ENCODE peak calls at places on chromosome 13, in nine cellular contexts. One of them, this sample, is unnamed. For H3K4me1, the result is how much of the 10 kb centered on the place peaks cover.

GRCh38 chr13:101919541-101920306 is 467.2 kb downstream of the ITGBL1 start:
- DNase-seq in Peyer's patch: no peak
- DNase-seq in transverse colon: no peak
- DNase-seq in ovary: no peak
- DNase-seq in body of pancreas: no peak
- DNase-seq in IMR-90: peak
- DNase-seq in A549: no peak
- DNase-seq in esophagus squamous epithelium: no peak
- DNase-seq in tibial nerve: no peak
- DNase-seq in this sample: no peak

GRCh38 chr13:97212540-97213146 is 9.5 kb upstream of the MBNL2 start:
- DNase-seq in Peyer's patch: no peak
- DNase-seq in transverse colon: peak
- DNase-seq in ovary: no peak
- DNase-seq in body of pancreas: peak
- DNase-seq in IMR-90: peak
- DNase-seq in A549: peak
- DNase-seq in esophagus squamous epithelium: no peak
- DNase-seq in tibial nerve: no peak
- DNase-seq in this sample: no peak

GRCh38 chr13:91493442-91493841 is 95.0 kb downstream of the GPC5 start:
- DNase-seq in Peyer's patch: no peak
- DNase-seq in transverse colon: no peak
- DNase-seq in ovary: no peak
- DNase-seq in body of pancreas: no peak
- DNase-seq in IMR-90: no peak
- DNase-seq in A549: no peak
- DNase-seq in esophagus squamous epithelium: no peak
- DNase-seq in tibial nerve: no peak
- DNase-seq in this sample: no peak

GRCh38 chr13:37226966-37227365 is 121.5 kb upstream of the CSNK1A1L start:
- DNase-seq in Peyer's patch: no peak
- DNase-seq in transverse colon: no peak
- DNase-seq in ovary: no peak
- DNase-seq in body of pancreas: no peak
- DNase-seq in IMR-90: peak
- DNase-seq in A549: no peak
- DNase-seq in esophagus squamous epithelium: no peak
- DNase-seq in tibial nerve: no peak
- DNase-seq in this sample: no peak

GRCh38 chr13:106917673-106918652 is 350.0 kb upstream of the ARGLU1 start:
- DNase-seq in Peyer's patch: peak
- DNase-seq in transverse colon: peak
- DNase-seq in ovary: peak
- DNase-seq in body of pancreas: peak
- DNase-seq in IMR-90: peak
- DNase-seq in A549: peak
- DNase-seq in esophagus squamous epithelium: peak
- DNase-seq in tibial nerve: peak
- DNase-seq in this sample: peak

GRCh38 chr13:85137516-85137915 is 661.7 kb downstream of the SLITRK6 start:
- DNase-seq in Peyer's patch: no peak
- DNase-seq in transverse colon: no peak
- DNase-seq in ovary: no peak
- DNase-seq in body of pancreas: no peak
- DNase-seq in IMR-90: no peak
- DNase-seq in A549: no peak
- DNase-seq in esophagus squamous epithelium: no peak
- DNase-seq in tibial nerve: no peak
- DNase-seq in this sample: no peak

GRCh38 chr13:71860547-71861131 is 6.4 kb downstream of the DACH1 start:
- DNase-seq in Peyer's patch: no peak
- DNase-seq in transverse colon: no peak
- DNase-seq in ovary: no peak
- DNase-seq in body of pancreas: no peak
- DNase-seq in IMR-90: no peak
- DNase-seq in A549: no peak
- DNase-seq in esophagus squamous epithelium: no peak
- DNase-seq in tibial nerve: no peak
- DNase-seq in this sample: no peak

GRCh38 chr13:74316531-74316930 is 182.3 kb upstream of the KLF12 start:
- DNase-seq in Peyer's patch: no peak
- DNase-seq in transverse colon: no peak
- DNase-seq in ovary: no peak
- DNase-seq in body of pancreas: no peak
- DNase-seq in IMR-90: peak
- DNase-seq in A549: no peak
- DNase-seq in esophagus squamous epithelium: no peak
- DNase-seq in tibial nerve: no peak
- DNase-seq in this sample: no peak

GRCh38 chr13:95275322-95276118 is 25.7 kb downstream of the ABCC4 start:
- DNase-seq in Peyer's patch: no peak
- DNase-seq in transverse colon: no peak
- DNase-seq in ovary: no peak
- DNase-seq in body of pancreas: no peak
- DNase-seq in IMR-90: no peak
- DNase-seq in A549: no peak
- DNase-seq in esophagus squamous epithelium: no peak
- DNase-seq in tibial nerve: no peak
- DNase-seq in this sample: no peak

GRCh38 chr13:20492641-20493040 is 33.0 kb downstream of the CRYL1 start:
- DNase-seq in Peyer's patch: no peak
- DNase-seq in transverse colon: peak
- DNase-seq in ovary: no peak
- DNase-seq in body of pancreas: no peak
- DNase-seq in IMR-90: peak
- DNase-seq in A549: peak
- DNase-seq in esophagus squamous epithelium: no peak
- DNase-seq in tibial nerve: no peak
- DNase-seq in this sample: no peak

GRCh38 chr13:90402613-90403012 is 944.9 kb upstream of the MIR17HG start:
- DNase-seq in Peyer's patch: no peak
- DNase-seq in transverse colon: no peak
- DNase-seq in ovary: no peak
- DNase-seq in body of pancreas: no peak
- DNase-seq in IMR-90: no peak
- DNase-seq in A549: no peak
- DNase-seq in esophagus squamous epithelium: no peak
- DNase-seq in tibial nerve: no peak
- DNase-seq in this sample: no peak

GRCh38 chr13:27036236-27036981 is 135.2 kb downstream of the USP12 start:
- DNase-seq in Peyer's patch: no peak
- DNase-seq in transverse colon: no peak
- DNase-seq in ovary: no peak
- DNase-seq in body of pancreas: no peak
- DNase-seq in IMR-90: no peak
- DNase-seq in A549: peak
- DNase-seq in esophagus squamous epithelium: no peak
- DNase-seq in tibial nerve: no peak
- DNase-seq in this sample: no peak

GRCh38 chr13:53683608-53684007 is 655.0 kb downstream of the OLFM4 start:
- DNase-seq in Peyer's patch: no peak
- DNase-seq in transverse colon: no peak
- DNase-seq in ovary: no peak
- DNase-seq in body of pancreas: no peak
- DNase-seq in IMR-90: no peak
- DNase-seq in A549: no peak
- DNase-seq in esophagus squamous epithelium: no peak
- DNase-seq in tibial nerve: no peak
- DNase-seq in this sample: no peak
- TF ChIP-seq POLR2A in Peyer's patch: no peak
- TF ChIP-seq POLR2A in transverse colon: no peak
- TF ChIP-seq POLR2A in ovary: no peak
- TF ChIP-seq POLR2A in body of pancreas: no peak
- TF ChIP-seq POLR2A in IMR-90: no peak
- TF ChIP-seq POLR2A in A549: no peak
- TF ChIP-seq POLR2A in esophagus squamous epithelium: no peak
- TF ChIP-seq POLR2A in tibial nerve: no peak
- TF ChIP-seq POLR2A in this sample: no peak

GRCh38 chr13:98570929-98571372 is 6.0 kb downstream of the STK24 start:
- DNase-seq in Peyer's patch: peak
- DNase-seq in transverse colon: peak
- DNase-seq in ovary: no peak
- DNase-seq in body of pancreas: no peak
- DNase-seq in IMR-90: no peak
- DNase-seq in A549: no peak
- DNase-seq in esophagus squamous epithelium: no peak
- DNase-seq in tibial nerve: no peak
- DNase-seq in this sample: no peak

GRCh38 chr13:98575009-98575866 is 1.7 kb downstream of the STK24 start:
- DNase-seq in Peyer's patch: no peak
- DNase-seq in transverse colon: no peak
- DNase-seq in ovary: no peak
- DNase-seq in body of pancreas: no peak
- DNase-seq in IMR-90: no peak
- DNase-seq in A549: no peak
- DNase-seq in esophagus squamous epithelium: no peak
- DNase-seq in tibial nerve: no peak
- DNase-seq in this sample: no peak

GRCh38 chr13:98575876-98576214 is 1.1 kb downstream of the STK24 start:
- DNase-seq in Peyer's patch: no peak
- DNase-seq in transverse colon: no peak
- DNase-seq in ovary: no peak
- DNase-seq in body of pancreas: no peak
- DNase-seq in IMR-90: no peak
- DNase-seq in A549: no peak
- DNase-seq in esophagus squamous epithelium: no peak
- DNase-seq in tibial nerve: no peak
- DNase-seq in this sample: no peak

GRCh38 chr13:98576215-98576945 is 527 bp downstream of the STK24 start:
- DNase-seq in Peyer's patch: peak
- DNase-seq in transverse colon: peak
- DNase-seq in ovary: peak
- DNase-seq in body of pancreas: peak
- DNase-seq in IMR-90: no peak
- DNase-seq in A549: no peak
- DNase-seq in esophagus squamous epithelium: no peak
- DNase-seq in tibial nerve: no peak
- DNase-seq in this sample: peak

GRCh38 chr13:98571955-98572662 is 4.8 kb downstream of the STK24 start:
- DNase-seq in Peyer's patch: peak
- DNase-seq in transverse colon: peak
- DNase-seq in ovary: no peak
- DNase-seq in body of pancreas: no peak
- DNase-seq in IMR-90: peak
- DNase-seq in A549: no peak
- DNase-seq in esophagus squamous epithelium: no peak
- DNase-seq in tibial nerve: no peak
- DNase-seq in this sample: no peak
- H3K4me1 ChIP-seq in Peyer's patch: half or more
- H3K4me1 ChIP-seq in transverse colon: under half
- H3K4me1 ChIP-seq in ovary: under half
- H3K4me1 ChIP-seq in body of pancreas: half or more
- H3K4me1 ChIP-seq in IMR-90: under half
- H3K4me1 ChIP-seq in A549: half or more
- H3K4me1 ChIP-seq in esophagus squamous epithelium: half or more
- H3K4me1 ChIP-seq in tibial nerve: under half
- H3K4me1 ChIP-seq in this sample: half or more

GRCh38 chr13:45242524-45242923 is 41.7 kb upstream of the KCTD4 start:
- DNase-seq in Peyer's patch: no peak
- DNase-seq in transverse colon: no peak
- DNase-seq in ovary: no peak
- DNase-seq in body of pancreas: no peak
- DNase-seq in IMR-90: no peak
- DNase-seq in A549: no peak
- DNase-seq in esophagus squamous epithelium: no peak
- DNase-seq in tibial nerve: no peak
- DNase-seq in this sample: no peak
- H3K4me3 ChIP-seq in Peyer's patch: no peak
- H3K4me3 ChIP-seq in transverse colon: no peak
- H3K4me3 ChIP-seq in ovary: no peak
- H3K4me3 ChIP-seq in body of pancreas: no peak
- H3K4me3 ChIP-seq in IMR-90: no peak
- H3K4me3 ChIP-seq in A549: no peak
- H3K4me3 ChIP-seq in esophagus squamous epithelium: no peak
- H3K4me3 ChIP-seq in tibial nerve: no peak
- H3K4me3 ChIP-seq in this sample: no peak

GRCh38 chr13:113152894-113153809 is 5.3 kb upstream of the PROZ start:
- DNase-seq in Peyer's patch: peak
- DNase-seq in transverse colon: peak
- DNase-seq in ovary: peak
- DNase-seq in body of pancreas: peak
- DNase-seq in IMR-90: no peak
- DNase-seq in A549: no peak
- DNase-seq in esophagus squamous epithelium: no peak
- DNase-seq in tibial nerve: peak
- DNase-seq in this sample: peak
- TF ChIP-seq POLR2A in Peyer's patch: no peak
- TF ChIP-seq POLR2A in transverse colon: no peak
- TF ChIP-seq POLR2A in ovary: no peak
- TF ChIP-seq POLR2A in body of pancreas: no peak
- TF ChIP-seq POLR2A in IMR-90: no peak
- TF ChIP-seq POLR2A in A549: no peak
- TF ChIP-seq POLR2A in esophagus squamous epithelium: no peak
- TF ChIP-seq POLR2A in tibial nerve: no peak
- TF ChIP-seq POLR2A in this sample: no peak

GRCh38 chr13:36090592-36090991 is 40.6 kb downstream of the DCLK1 start:
- DNase-seq in Peyer's patch: no peak
- DNase-seq in transverse colon: no peak
- DNase-seq in ovary: no peak
- DNase-seq in body of pancreas: no peak
- DNase-seq in IMR-90: no peak
- DNase-seq in A549: no peak
- DNase-seq in esophagus squamous epithelium: no peak
- DNase-seq in tibial nerve: no peak
- DNase-seq in this sample: no peak
- H3K4me1 ChIP-seq in Peyer's patch: under half
- H3K4me1 ChIP-seq in transverse colon: under half
- H3K4me1 ChIP-seq in ovary: under half
- H3K4me1 ChIP-seq in body of pancreas: under half
- H3K4me1 ChIP-seq in IMR-90: under half
- H3K4me1 ChIP-seq in A549: under half
- H3K4me1 ChIP-seq in esophagus squamous epithelium: under half
- H3K4me1 ChIP-seq in tibial nerve: under half
- H3K4me1 ChIP-seq in this sample: under half

GRCh38 chr13:98976941-98977340 is 923 bp downstream of the DOCK9 start:
- DNase-seq in Peyer's patch: no peak
- DNase-seq in transverse colon: no peak
- DNase-seq in ovary: no peak
- DNase-seq in body of pancreas: no peak
- DNase-seq in IMR-90: peak
- DNase-seq in A549: no peak
- DNase-seq in esophagus squamous epithelium: no peak
- DNase-seq in tibial nerve: no peak
- DNase-seq in this sample: no peak
- H3K4me3 ChIP-seq in Peyer's patch: no peak
- H3K4me3 ChIP-seq in transverse colon: no peak
- H3K4me3 ChIP-seq in ovary: peak
- H3K4me3 ChIP-seq in body of pancreas: no peak
- H3K4me3 ChIP-seq in IMR-90: no peak
- H3K4me3 ChIP-seq in A549: no peak
- H3K4me3 ChIP-seq in esophagus squamous epithelium: peak
- H3K4me3 ChIP-seq in tibial nerve: peak
- H3K4me3 ChIP-seq in this sample: no peak

This sample was measured in sigmoid colon.